ENCODE peak calls at places on chromosomes 11 and 22, in nine cellular contexts. E, H, K, X, J, T, Q, U and N are unnamed samples.

GRCh38 chr11:128477811-128478210 is 109.5 kb downstream of the ETS1 start:
- DNase-seq in E (no peak), H (no peak), K (no peak), X (no peak), J (no peak), T (peak), Q (no peak), U (no peak), N (no peak)

GRCh38 chr11:1123970-1124369 is 33.8 kb upstream of the MUC5AC start:
- DNase-seq in E (no peak), H (no peak), K (no peak), X (no peak), J (no peak), T (no peak), Q (no peak), U (no peak), N (no peak)

GRCh38 chr11:8259316-8259995 is 4.2 kb downstream of the LMO1 start:
- DNase-seq in E (no peak), H (no peak), K (no peak), X (no peak), J (no peak), T (no peak), Q (no peak), U (no peak), N (no peak)

GRCh38 chr11:82989628-82990404 is 81.9 kb downstream of the RAB30 start:
- DNase-seq in E (no peak), H (no peak), K (no peak), X (no peak), J (no peak), T (no peak), Q (no peak), U (no peak), N (no peak)

GRCh38 chr11:1780700-1781592 is 17.2 kb upstream of the CTSD start:
- DNase-seq in E (no peak), H (peak), K (no peak), X (no peak), J (no peak), T (no peak), Q (no peak), U (peak), N (no peak)

GRCh38 chr11:74010306-74010981 is 1.6 kb upstream of the UCP3 start:
- DNase-seq in E (no peak), H (no peak), K (no peak), X (no peak), J (no peak), T (no peak), Q (no peak), U (no peak), N (no peak)

GRCh38 chr22:27748355-27749168 is 53.0 kb downstream of the MN1 start:
- DNase-seq in E (peak), H (no peak), K (peak), X (no peak), J (peak), T (no peak), Q (no peak), U (peak), N (no peak)

GRCh38 chr22:45671783-45672563 is at the start of gene ATXN10:
- DNase-seq in E (peak), H (peak), K (peak), X (no peak), J (peak), T (peak), Q (no peak), U (peak), N (no peak)

GRCh38 chr11:130798280-130798679 is 118.0 kb downstream of the SNX19 start:
- DNase-seq in E (peak), H (no peak), K (peak), X (peak), J (peak), T (no peak), Q (peak), U (peak), N (no peak)

GRCh38 chr22:40324468-40325305 is 21.6 kb upstream of the ADSL start:
- DNase-seq in E (no peak), H (no peak), K (no peak), X (no peak), J (no peak), T (no peak), Q (no peak), U (no peak), N (no peak)

GRCh38 chr22:47563406-47564157 is 801.1 kb downstream of the TBC1D22A start:
- DNase-seq in E (no peak), H (no peak), K (no peak), X (no peak), J (no peak), T (no peak), Q (no peak), U (no peak), N (no peak)

GRCh38 chr11:123308077-123308476 is 113.0 kb upstream of the CLMP start:
- DNase-seq in E (no peak), H (no peak), K (peak), X (no peak), J (no peak), T (no peak), Q (peak), U (peak), N (no peak)

GRCh38 chr11:16945671-16946469 is 68.3 kb downstream of the PLEKHA7 start:
- DNase-seq in E (peak), H (peak), K (peak), X (no peak), J (peak), T (peak), Q (no peak), U (peak), N (peak)

GRCh38 chr22:25403752-25404471 is 160.6 kb upstream of the GRK3 start:
- DNase-seq in E (peak), H (no peak), K (peak), X (no peak), J (no peak), T (no peak), Q (no peak), U (peak), N (no peak)

GRCh38 chr22:38485783-38486182 is 17.9 kb downstream of the KDELR3 start:
- DNase-seq in E (no peak), H (peak), K (no peak), X (no peak), J (no peak), T (no peak), Q (no peak), U (no peak), N (no peak)

GRCh38 chr11:35553831-35554230 is 28.4 kb upstream of the PAMR1 start:
- DNase-seq in E (peak), H (no peak), K (peak), X (no peak), J (peak), T (no peak), Q (peak), U (peak), N (no peak)

GRCh38 chr11:116030697-116031331 is 526.6 kb upstream of the CADM1 start:
- DNase-seq in E (no peak), H (no peak), K (no peak), X (no peak), J (no peak), T (no peak), Q (no peak), U (no peak), N (no peak)
- H3K4me3 ChIP-seq in E (no peak), H (no peak), K (no peak), X (no peak), J (no peak), T (no peak), Q (no peak), U (no peak), N (no peak)

DNA sequence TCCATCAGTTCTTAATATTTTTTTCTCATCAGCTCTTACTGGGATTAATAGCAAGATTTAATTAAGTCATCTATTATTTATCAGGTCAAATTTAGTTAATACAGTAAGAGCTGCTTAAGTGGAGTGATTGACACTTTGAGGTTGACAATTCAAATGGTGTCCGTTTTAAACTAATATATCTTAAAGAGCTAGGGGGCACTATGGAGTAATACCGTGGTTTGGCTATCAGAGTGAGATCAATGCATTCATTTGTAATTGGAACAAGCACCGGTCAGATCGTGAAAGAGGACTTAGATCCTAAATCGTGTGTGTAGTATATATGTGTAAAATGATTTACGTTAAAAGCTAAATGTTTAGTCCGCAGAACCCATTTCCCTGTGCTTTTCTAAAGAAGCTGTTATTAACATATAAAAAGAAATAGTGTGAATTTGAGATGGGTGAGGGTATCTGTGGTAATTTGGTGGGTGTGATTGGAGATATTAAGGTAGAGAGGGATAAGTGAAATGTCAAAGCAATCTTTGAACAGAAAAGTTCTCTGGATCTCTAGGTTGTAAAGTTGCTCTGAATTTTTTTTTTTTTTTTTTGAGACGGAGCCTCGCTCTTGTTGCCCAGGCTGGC is 2.3 kb downstream of the SIK2 start:
- DNase-seq in E (peak), H (no peak), K (peak), X (no peak), J (peak), T (peak), Q (no peak), U (peak), N (no peak)
- TF ChIP-seq CTCF in E (peak), H (peak), K (peak), X (peak), J (peak), T (peak), Q (peak), U (peak), N (peak)

GRCh38 chr22:30433773-30434172 is 8.2 kb downstream of the MTFP1 start:
- DNase-seq in E (peak), H (no peak), K (no peak), X (no peak), J (no peak), T (no peak), Q (no peak), U (no peak), N (no peak)

GRCh38 chr22:30433227-30433626 is 7.7 kb downstream of the MTFP1 start:
- DNase-seq in E (no peak), H (no peak), K (no peak), X (no peak), J (no peak), T (no peak), Q (no peak), U (no peak), N (no peak)

GRCh38 chr22:30435674-30436126 is 10.1 kb downstream of the MTFP1 start:
- DNase-seq in E (no peak), H (peak), K (no peak), X (no peak), J (no peak), T (peak), Q (no peak), U (no peak), N (no peak)

GRCh38 chr22:30436196-30436595 is 10.6 kb downstream of the MTFP1 start:
- DNase-seq in E (no peak), H (no peak), K (no peak), X (no peak), J (no peak), T (no peak), Q (no peak), U (no peak), N (no peak)

DNA sequence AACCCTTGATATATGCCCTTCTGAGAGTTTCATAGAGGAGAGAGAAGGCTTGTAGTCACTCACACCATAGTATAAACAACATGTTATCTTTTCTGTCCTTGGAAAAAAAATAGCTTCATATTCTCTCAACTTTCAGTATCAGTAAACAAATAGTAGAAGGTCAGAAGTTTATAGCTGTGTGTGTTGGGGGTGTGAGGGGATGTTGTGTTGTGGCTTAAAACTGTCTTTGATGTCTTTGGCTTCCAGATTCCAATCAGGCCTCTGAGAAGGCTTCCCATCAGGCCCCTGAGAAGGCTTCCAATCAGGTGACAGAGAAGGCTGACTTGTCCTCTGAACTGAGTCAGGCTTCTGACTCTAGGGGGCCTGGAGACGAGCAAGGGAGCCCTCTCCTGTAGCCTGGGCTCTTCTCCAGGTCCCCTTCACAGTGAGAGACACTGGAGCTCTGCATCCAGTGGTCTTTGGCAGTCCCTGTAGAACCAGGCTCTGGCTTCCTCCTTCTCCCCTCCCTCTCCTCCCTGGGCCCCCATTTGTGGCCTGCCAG is 9.3 kb downstream of the MTFP1 start:
- DNase-seq in E (no peak), H (no peak), K (no peak), X (no peak), J (no peak), T (no peak), Q (no peak), U (no peak), N (no peak)
- H3K4me3 ChIP-seq in E (no peak), H (no peak), K (no peak), X (no peak), J (no peak), T (peak), Q (no peak), U (no peak), N (peak)

GRCh38 chr11:47243454-47243853 is 5.2 kb downstream of the ACP2 start:
- DNase-seq in E (peak), H (no peak), K (no peak), X (no peak), J (no peak), T (no peak), Q (no peak), U (no peak), N (no peak)

GRCh38 chr11:47244664-47245350 is 3.8 kb downstream of the ACP2 start:
- DNase-seq in E (no peak), H (peak), K (no peak), X (no peak), J (no peak), T (no peak), Q (no peak), U (no peak), N (no peak)

GRCh38 chr11:47248304-47248663 is 330 bp downstream of the ACP2 start:
- DNase-seq in E (no peak), H (no peak), K (no peak), X (no peak), J (no peak), T (peak), Q (no peak), U (peak), N (no peak)

GRCh38 chr11:47247502-47247901 is 1.1 kb downstream of the ACP2 start:
- DNase-seq in E (no peak), H (no peak), K (no peak), X (no peak), J (no peak), T (no peak), Q (no peak), U (no peak), N (no peak)

GRCh38 chr11:47245586-47246357 is 2.8 kb downstream of the ACP2 start:
- DNase-seq in E (no peak), H (peak), K (no peak), X (no peak), J (no peak), T (no peak), Q (no peak), U (no peak), N (no peak)
- TF ChIP-seq CTCF in E (no peak), H (no peak), K (no peak), X (no peak), J (no peak), T (no peak), Q (no peak), U (no peak), N (no peak)

DNA sequence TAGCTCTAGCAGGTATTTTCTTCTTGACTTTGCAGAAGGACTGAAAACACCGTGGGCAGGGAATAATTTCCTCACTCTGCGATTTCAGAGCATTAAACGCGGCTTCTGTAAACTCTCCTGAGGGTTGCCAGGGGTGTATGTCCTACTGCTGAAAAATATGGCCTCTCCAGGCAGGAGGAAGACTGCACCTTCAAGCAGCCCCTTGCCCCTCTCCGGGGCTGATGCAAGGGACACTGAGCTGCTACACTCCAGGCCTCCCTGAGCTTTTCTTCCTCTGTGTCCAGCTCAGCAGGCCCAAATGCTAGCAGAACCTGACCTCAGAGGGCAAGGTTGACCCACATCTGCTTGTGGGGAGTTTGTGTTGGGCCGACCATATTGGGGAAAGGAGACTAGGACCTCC is 2.2 kb downstream of the CD6 start:
- DNase-seq in E (no peak), H (no peak), K (no peak), X (no peak), J (no peak), T (no peak), Q (no peak), U (no peak), N (no peak)
- H3K4me3 ChIP-seq in E (no peak), H (no peak), K (no peak), X (no peak), J (no peak), T (no peak), Q (no peak), U (no peak), N (no peak)

DNA sequence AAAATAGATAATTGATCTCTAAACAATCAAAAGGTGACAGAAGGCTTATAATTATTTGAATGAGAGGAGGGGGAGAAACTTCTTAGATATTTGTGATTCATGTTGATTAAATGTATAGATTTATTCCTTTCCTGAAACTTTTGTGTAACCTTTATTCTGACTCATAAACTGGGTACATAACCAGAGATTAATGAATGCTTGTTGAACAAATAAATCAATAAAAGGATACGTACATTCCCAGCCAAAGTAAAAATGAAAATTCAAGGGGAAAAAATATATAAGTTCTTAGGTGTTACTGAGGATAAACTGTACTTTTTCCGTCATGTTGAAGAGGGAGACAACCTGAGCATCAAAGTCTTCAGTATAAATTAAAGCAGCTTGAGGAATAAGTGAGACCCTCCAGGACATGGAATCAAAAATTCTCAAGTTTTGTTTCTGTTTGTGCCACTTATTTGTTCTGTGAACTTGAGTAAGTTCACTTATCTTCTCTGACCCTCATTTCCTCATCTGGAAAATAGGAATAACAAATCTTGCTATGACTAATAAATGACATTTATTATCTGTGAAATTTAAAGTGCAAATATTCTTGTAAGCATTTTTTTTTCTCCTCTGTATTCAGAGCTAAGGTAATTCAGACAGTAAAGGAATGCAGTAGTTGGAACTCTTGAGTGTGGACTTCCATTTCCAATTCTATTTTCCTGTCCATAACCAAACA is 195.4 kb downstream of the METTL15 start:
- DNase-seq in E (no peak), H (no peak), K (peak), X (no peak), J (no peak), T (no peak), Q (no peak), U (no peak), N (no peak)
- TF ChIP-seq CTCF in E (no peak), H (no peak), K (no peak), X (no peak), J (no peak), T (no peak), Q (no peak), U (no peak), N (no peak)

GRCh38 chr11:63574856-63575602 is 11.8 kb upstream of the PLAAT2 start:
- DNase-seq in E (peak), H (peak), K (peak), X (no peak), J (no peak), T (no peak), Q (no peak), U (peak), N (no peak)

GRCh38 chr11:63569570-63569969 is 6.4 kb upstream of the PLAAT2 start:
- DNase-seq in E (no peak), H (no peak), K (no peak), X (no peak), J (no peak), T (no peak), Q (no peak), U (no peak), N (no peak)

GRCh38 chr11:63572026-63572688 is 9.0 kb upstream of the PLAAT2 start:
- DNase-seq in E (no peak), H (no peak), K (no peak), X (no peak), J (no peak), T (peak), Q (no peak), U (no peak), N (no peak)

GRCh38 chr11:63573881-63574855 is 11.0 kb upstream of the PLAAT2 start:
- DNase-seq in E (peak), H (no peak), K (peak), X (no peak), J (peak), T (peak), Q (no peak), U (peak), N (no peak)
- H3K4me3 ChIP-seq in E (peak), H (peak), K (no peak), X (no peak), J (peak), T (peak), Q (no peak), U (peak), N (peak)

DNA sequence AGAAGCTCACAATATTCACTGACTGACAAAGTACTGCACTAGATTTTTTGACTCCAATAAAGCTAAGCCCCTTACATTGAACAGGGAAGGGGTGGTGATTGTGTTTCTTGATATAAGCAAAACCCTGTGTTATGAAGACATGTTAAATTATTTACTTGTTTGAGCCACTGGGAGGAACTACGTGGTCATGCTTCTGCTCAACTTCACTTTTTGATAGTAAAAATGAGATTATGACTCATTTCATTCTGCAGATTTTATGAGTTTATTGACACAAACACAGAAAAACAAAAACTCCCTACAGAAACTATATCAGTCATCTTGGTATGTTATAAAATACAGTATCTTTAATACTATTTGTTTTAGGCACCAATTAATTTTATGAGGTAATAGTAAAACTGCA is 124.7 kb downstream of the CADM1 start:
- DNase-seq in E (no peak), H (no peak), K (no peak), X (no peak), J (no peak), T (no peak), Q (no peak), U (no peak), N (peak)
- TF ChIP-seq CTCF in E (no peak), H (no peak), K (no peak), X (no peak), J (no peak), T (no peak), Q (no peak), U (no peak), N (no peak)